ENCODE peak calls at places on chromosomes 1 and 21, in ten cellular contexts. Y, S, M, W, T, I, A, B, L and R are unnamed samples.
A peak's percentile ranks its signal among the peaks of the same experiment; 100 is the strongest.

GRCh38 chr1:90725961-90726715 is 9.0 kb upstream of the BARHL2 start:
- ATAC-seq in Y (no peak), S (no peak), M (no peak), W (peak; percentile 33), T (no peak), I (no peak), A (peak; percentile 33), B (no peak), L (no peak), R (no peak)

GRCh38 chr1:236377832-236378535 is 16.1 kb upstream of the EDARADD start:
- ATAC-seq in Y (no peak), S (no peak), M (no peak), W (no peak), T (no peak), I (peak; percentile 82), A (no peak), B (no peak), L (no peak), R (no peak)

GRCh38 chr1:115829947-115830346 is 11.0 kb downstream of the NHLH2 start:
- ATAC-seq in Y (peak; percentile 7), S (no peak), M (no peak), W (no peak), T (no peak), I (no peak), A (no peak), B (no peak), L (no peak), R (no peak)

GRCh38 chr21:14263879-14264278 is 47.9 kb downstream of the RBM11 start:
- ATAC-seq in Y (no peak), S (peak; percentile 17), M (no peak), W (no peak), T (no peak), I (no peak), A (no peak), B (no peak), L (no peak), R (no peak)

GRCh38 chr1:226526801-226527595 is 21.6 kb upstream of the STUM start:
- ATAC-seq in Y (peak; percentile 41), S (no peak), M (peak; percentile 57), W (peak; percentile 88), T (peak; percentile 15), I (peak; percentile 27), A (peak; percentile 97), B (peak; percentile 22), L (no peak), R (peak; percentile 57)

GRCh38 chr1:228809621-228810313 is 74.5 kb downstream of the RHOU start:
- ATAC-seq in Y (peak; percentile 78), S (peak; percentile 91), M (peak; percentile 70), W (peak; percentile 34), T (no peak), I (no peak), A (peak; percentile 41), B (no peak), L (peak; percentile 68), R (no peak)

GRCh38 chr1:63943393-63943792 is 169.6 kb downstream of the ROR1 start:
- ATAC-seq in Y (no peak), S (no peak), M (no peak), W (no peak), T (no peak), I (no peak), A (no peak), B (no peak), L (no peak), R (no peak)

GRCh38 chr21:34962586-34963222 is 86.4 kb downstream of the RUNX1 start:
- ATAC-seq in Y (no peak), S (no peak), M (no peak), W (no peak), T (no peak), I (no peak), A (no peak), B (no peak), L (peak; percentile 32), R (no peak)

GRCh38 chr1:25878690-25879089 is 3.2 kb upstream of the PAQR7 start:
- ATAC-seq in Y (no peak), S (no peak), M (no peak), W (no peak), T (no peak), I (no peak), A (no peak), B (no peak), L (no peak), R (no peak)

GRCh38 chr1:37558411-37558810 is 1.7 kb downstream of the DNALI1 start:
- ATAC-seq in Y (no peak), S (no peak), M (no peak), W (no peak), T (no peak), I (no peak), A (no peak), B (no peak), L (no peak), R (no peak)

GRCh38 chr1:37556712-37557196 is at the start of gene DNALI1:
- ATAC-seq in Y (peak; percentile 96), S (peak; percentile 86), M (peak; percentile 94), W (peak; percentile 95), T (peak; percentile 91), I (peak; percentile 25), A (peak; percentile 94), B (peak; percentile 78), L (no peak), R (peak; percentile 91)

GRCh38 chr1:37559080-37559479 is 2.3 kb downstream of the DNALI1 start:
- ATAC-seq in Y (no peak), S (no peak), M (no peak), W (no peak), T (no peak), I (no peak), A (no peak), B (no peak), L (no peak), R (no peak)

GRCh38 chr1:37553927-37554808 is at the start of gene SNIP1:
- ATAC-seq in Y (peak; percentile 91), S (peak; percentile 98), M (peak; percentile 94), W (peak; percentile 89), T (peak; percentile 95), I (peak; percentile 97), A (peak; percentile 93), B (peak; percentile 98), L (peak; percentile 99), R (peak; percentile 93)

GRCh38 chr1:37557402-37557801 is 662 bp downstream of the DNALI1 start:
- ATAC-seq in Y (no peak), S (no peak), M (no peak), W (no peak), T (no peak), I (no peak), A (no peak), B (no peak), L (no peak), R (no peak)
- H3K4me3 ChIP-seq in Y (peak overlapping the region; percentile 38), S (no peak overlapping the region), M (peak overlapping the region; percentile 52), W (no peak overlapping the region), T (no peak overlapping the region), I (no peak overlapping the region), A (peak overlapping the region; percentile 59), B (peak overlapping the region; percentile 49), L (no peak overlapping the region), R (peak overlapping the region; percentile 50)

DNA sequence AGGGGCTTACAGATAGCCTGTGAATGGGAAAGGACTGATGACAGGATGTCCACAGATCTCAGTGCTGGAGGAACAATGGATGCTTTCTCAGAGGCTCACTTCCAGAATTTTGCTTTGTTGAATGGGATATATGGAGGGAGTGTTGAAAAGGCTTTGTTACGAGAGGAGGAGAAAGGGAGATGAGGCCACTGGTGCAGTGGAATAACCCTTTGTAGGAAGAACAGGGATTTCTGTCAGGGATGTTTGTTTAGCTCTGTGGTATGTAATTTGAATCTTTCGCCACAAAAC is 69.9 kb downstream of the NOS1AP start:
- ATAC-seq in Y (no peak), S (no peak), M (no peak), W (no peak), T (no peak), I (no peak), A (no peak), B (no peak), L (no peak), R (no peak)
- H3K4me3 ChIP-seq in Y (no peak overlapping the region), S (no peak overlapping the region), M (no peak overlapping the region), W (no peak overlapping the region), T (no peak overlapping the region), I (no peak overlapping the region), A (no peak overlapping the region), B (no peak overlapping the region), L (no peak overlapping the region), R (no peak overlapping the region)

GRCh38 chr1:208515123-208515522 is 270.9 kb upstream of the PLXNA2 start:
- ATAC-seq in Y (no peak), S (no peak), M (no peak), W (no peak), T (no peak), I (no peak), A (no peak), B (no peak), L (no peak), R (no peak)
- H3K4me3 ChIP-seq in Y (no peak overlapping the region), S (no peak overlapping the region), M (no peak overlapping the region), W (no peak overlapping the region), T (no peak overlapping the region), I (no peak overlapping the region), A (no peak overlapping the region), B (no peak overlapping the region), L (no peak overlapping the region), R (no peak overlapping the region)

GRCh38 chr1:233523047-233523446 is 90.9 kb upstream of the KCNK1 start:
- ATAC-seq in Y (no peak), S (no peak), M (no peak), W (no peak), T (no peak), I (no peak), A (no peak), B (no peak), L (no peak), R (no peak)

GRCh38 chr1:233514946-233515391 is 98.9 kb upstream of the KCNK1 start:
- ATAC-seq in Y (no peak), S (no peak), M (peak; percentile 15), W (no peak), T (peak; percentile 28), I (no peak), A (no peak), B (no peak), L (no peak), R (no peak)

GRCh38 chr1:233516732-233517131 is 97.2 kb upstream of the KCNK1 start:
- ATAC-seq in Y (no peak), S (no peak), M (no peak), W (no peak), T (no peak), I (no peak), A (no peak), B (no peak), L (no peak), R (no peak)

GRCh38 chr1:233518344-233518743 is 95.6 kb upstream of the KCNK1 start:
- ATAC-seq in Y (peak; percentile 33), S (peak; percentile 48), M (peak; percentile 59), W (no peak), T (no peak), I (peak; percentile 76), A (peak; percentile 49), B (no peak), L (no peak), R (no peak)

DNA sequence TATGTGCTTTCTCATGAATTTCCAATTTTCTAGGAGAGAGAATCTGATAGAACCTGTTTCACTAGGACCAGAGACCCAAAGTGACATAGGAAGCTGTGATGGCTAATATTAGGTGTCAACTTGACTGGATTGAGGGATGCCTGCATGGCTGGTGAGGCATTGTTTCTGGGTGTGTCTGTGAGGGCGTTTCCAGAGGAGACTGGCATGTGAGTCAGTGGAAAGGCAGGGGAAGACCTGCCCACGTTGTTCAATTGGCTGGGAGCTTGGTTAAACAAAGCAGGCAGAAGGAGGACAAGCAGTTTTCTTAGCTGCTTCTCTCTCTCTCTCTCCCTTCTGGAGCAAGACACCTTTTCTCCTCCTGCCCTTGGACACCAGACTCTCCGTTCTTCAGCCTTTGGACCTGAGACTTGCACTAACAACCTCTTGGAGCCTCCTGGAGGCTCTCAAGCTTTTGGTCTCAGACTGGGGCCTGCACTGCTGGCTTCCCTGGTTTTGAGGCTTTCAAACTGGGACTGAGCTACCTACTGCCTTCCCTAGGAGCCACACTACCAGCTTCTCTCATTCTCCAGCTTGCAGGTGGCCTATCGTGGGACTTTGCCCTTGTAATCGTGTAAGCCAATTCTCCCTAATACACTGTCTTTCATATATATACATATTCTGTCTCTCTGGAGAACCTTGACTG is 93.3 kb upstream of the KCNK1 start:
- ATAC-seq in Y (peak; percentile 76), S (peak; percentile 44), M (no peak), W (no peak), T (no peak), I (no peak), A (peak; percentile 35), B (no peak), L (no peak), R (no peak)
- H3K4me3 ChIP-seq in Y (no peak overlapping the region), S (no peak overlapping the region), M (no peak overlapping the region), W (no peak overlapping the region), T (no peak overlapping the region), I (no peak overlapping the region), A (no peak overlapping the region), B (no peak overlapping the region), L (no peak overlapping the region), R (no peak overlapping the region)